ENCODE peak calls at places on chromosomes 11 and 22, in seven cellular contexts. I is IMR-90, K is neuronal stem cell, C is mesendoderm, G is H9, P is H1, S is trophoblast cell. Q is an unnamed sample.

GRCh38 chr22:35622132-35622913 is 5.2 kb upstream of the MB start:
- DNase-seq in I (no peak), K (no peak), C (peak), G (peak), P (no peak), S (no peak), Q (no peak)

GRCh38 chr11:131998020-131998419 is 627.6 kb downstream of the NTM start:
- DNase-seq in I (no peak), K (no peak), C (no peak), G (no peak), P (no peak), S (no peak), Q (no peak)

GRCh38 chr11:7046474-7046873 is 26.2 kb downstream of the NLRP14 start:
- DNase-seq in I (peak), K (no peak), C (no peak), G (no peak), P (no peak), S (no peak), Q (peak)

GRCh38 chr22:48882636-48883200 is 945.0 kb downstream of the BRD1 start:
- DNase-seq in I (no peak), K (no peak), C (no peak), G (no peak), P (no peak), S (no peak), Q (no peak)

GRCh38 chr11:65355013-65355775 is 643 bp downstream of the TIGD3 start:
- DNase-seq in I (no peak), K (peak), C (peak), G (peak), P (no peak), S (no peak), Q (no peak)

GRCh38 chr11:21572210-21572609 is 620.7 kb upstream of the ANO5 start:
- DNase-seq in I (no peak), K (no peak), C (no peak), G (no peak), P (no peak), S (no peak), Q (no peak)

GRCh38 chr22:48939441-48940265 is 888.0 kb downstream of the BRD1 start:
- DNase-seq in I (no peak), K (no peak), C (no peak), G (no peak), P (no peak), S (no peak), Q (no peak)

GRCh38 chr11:12430912-12431311 is 53.5 kb downstream of the PARVA start:
- DNase-seq in I (peak), K (no peak), C (no peak), G (no peak), P (no peak), S (peak), Q (peak)

GRCh38 chr22:37173709-37174108 is 14.3 kb downstream of the C1QTNF6 start:
- DNase-seq in I (no peak), K (no peak), C (no peak), G (no peak), P (no peak), S (peak), Q (no peak)

GRCh38 chr22:19040581-19041402 is 81.4 kb downstream of the DGCR2 start:
- DNase-seq in I (no peak), K (no peak), C (no peak), G (no peak), P (no peak), S (no peak), Q (no peak)

GRCh38 chr11:75013051-75013450 is 24.3 kb downstream of the NEU3 start:
- DNase-seq in I (peak), K (no peak), C (peak), G (no peak), P (no peak), S (no peak), Q (peak)

GRCh38 chr22:27880778-27881394 is 38.2 kb downstream of the PITPNB start:
- DNase-seq in I (peak), K (peak), C (peak), G (no peak), P (no peak), S (peak), Q (peak)

GRCh38 chr11:56705784-56706396 is 7.0 kb downstream of the OR9G1 start:
- DNase-seq in I (no peak), K (no peak), C (no peak), G (no peak), P (no peak), S (peak), Q (no peak)

GRCh38 chr11:2213384-2213842 is 41.8 kb upstream of the TH start:
- DNase-seq in I (no peak), K (no peak), C (peak), G (peak), P (no peak), S (no peak), Q (no peak)

GRCh38 chr22:30270841-30271240 is 4.2 kb upstream of the OSM start:
- DNase-seq in I (peak), K (no peak), C (no peak), G (no peak), P (no peak), S (peak), Q (peak)

GRCh38 chr11:86396403-86396802 is 21.7 kb downstream of the CCDC81 start:
- DNase-seq in I (peak), K (no peak), C (no peak), G (no peak), P (no peak), S (peak), Q (peak)

GRCh38 chr22:36358533-36359171 is 29.1 kb downstream of the MYH9 start:
- DNase-seq in I (no peak), K (no peak), C (no peak), G (no peak), P (no peak), S (no peak), Q (no peak)

GRCh38 chr11:76408171-76408965 is 27.2 kb downstream of the GVQW3 start:
- DNase-seq in I (no peak), K (no peak), C (peak), G (no peak), P (no peak), S (no peak), Q (peak)

GRCh38 chr11:1772270-1773130 is 8.8 kb upstream of the CTSD start:
- DNase-seq in I (peak), K (peak), C (peak), G (peak), P (no peak), S (peak), Q (peak)

GRCh38 chr11:17781221-17781620 is 46.6 kb downstream of the KCNC1 start:
- DNase-seq in I (no peak), K (no peak), C (no peak), G (no peak), P (no peak), S (no peak), Q (no peak)

GRCh38 chr11:3206128-3206921 is 12.3 kb downstream of the MRGPRG start:
- DNase-seq in I (no peak), K (no peak), C (no peak), G (no peak), P (no peak), S (no peak), Q (no peak)

GRCh38 chr11:128936546-128937275 is 6.0 kb downstream of the TP53AIP1 start:
- DNase-seq in I (no peak), K (peak), C (peak), G (peak), P (peak), S (no peak), Q (peak)

GRCh38 chr11:73414977-73415492 is 38.8 kb downstream of the RELT start:
- DNase-seq in I (peak), K (no peak), C (no peak), G (no peak), P (no peak), S (no peak), Q (peak)

GRCh38 chr22:48591286-48592065 is 1236.2 kb downstream of the BRD1 start:
- DNase-seq in I (no peak), K (no peak), C (no peak), G (no peak), P (no peak), S (no peak), Q (no peak)

GRCh38 chr22:47452184-47452583 is 689.7 kb downstream of the TBC1D22A start:
- DNase-seq in I (no peak), K (no peak), C (peak), G (no peak), P (no peak), S (no peak), Q (no peak)

GRCh38 chr11:57424802-57425564 is 1.9 kb downstream of the SLC43A3 start:
- DNase-seq in I (peak), K (no peak), C (peak), G (no peak), P (no peak), S (peak), Q (peak)

GRCh38 chr22:47850644-47851151 is 1088.2 kb downstream of the TBC1D22A start:
- DNase-seq in I (no peak), K (peak), C (peak), G (no peak), P (no peak), S (no peak), Q (no peak)

GRCh38 chr11:44619931-44620725 is 54.7 kb downstream of the CD82 start:
- DNase-seq in I (no peak), K (no peak), C (no peak), G (peak), P (no peak), S (no peak), Q (no peak)

GRCh38 chr11:72333657-72334056 is 89.7 kb upstream of the PHOX2A start:
- DNase-seq in I (no peak), K (peak), C (peak), G (peak), P (peak), S (no peak), Q (peak)

GRCh38 chr11:118353084-118353710 is 6.2 kb upstream of the UBE4A start:
- DNase-seq in I (peak), K (no peak), C (no peak), G (no peak), P (no peak), S (no peak), Q (peak)

GRCh38 chr11:103322861-103323260 is 213.6 kb downstream of the DYNC2H1 start:
- DNase-seq in I (no peak), K (no peak), C (no peak), G (no peak), P (no peak), S (no peak), Q (peak)
- H3K18ac ChIP-seq in I (no peak), K (no peak), C (no peak), G (no peak), P (no peak), S (no peak), Q (no peak)

DNA sequence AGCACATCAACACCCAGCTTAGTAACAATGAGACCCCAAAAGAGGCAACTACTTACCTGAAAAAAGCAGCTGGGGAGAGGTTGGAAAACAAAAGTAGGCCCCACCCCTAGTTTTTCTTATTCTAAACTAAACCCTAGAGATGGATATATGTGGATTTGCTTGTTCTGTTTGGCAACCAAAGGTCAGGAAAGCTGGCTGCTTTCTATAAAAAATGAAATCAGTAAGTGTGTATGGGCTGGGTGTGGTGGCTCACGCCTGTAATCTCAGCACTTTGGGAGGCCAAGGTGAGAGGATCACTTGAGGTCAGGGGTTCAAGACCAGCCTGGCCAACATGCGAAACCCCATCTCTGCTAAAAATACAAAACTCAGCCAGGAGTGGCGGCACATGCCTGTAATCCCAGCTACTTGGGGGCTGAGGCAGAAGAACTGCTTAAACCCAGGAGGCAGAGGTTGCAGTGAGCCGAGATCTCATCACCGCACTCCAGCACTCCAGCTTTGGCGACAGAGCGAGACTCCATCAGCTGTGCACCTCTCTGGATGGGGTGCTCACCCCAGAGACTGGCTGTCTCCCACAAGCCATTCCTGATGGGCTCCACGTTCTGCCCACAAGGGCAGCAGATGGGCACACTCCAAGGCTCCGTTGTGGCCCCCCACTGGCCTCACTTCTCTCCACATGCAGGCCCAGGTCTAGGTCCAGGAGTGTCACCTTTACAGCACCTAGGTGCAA is 30.0 kb downstream of the PACSIN2 start:
- DNase-seq in I (no peak), K (no peak), C (no peak), G (no peak), P (no peak), S (no peak), Q (no peak)
- H3K18ac ChIP-seq in I (no peak), K (no peak), C (no peak), G (no peak), P (no peak), S (peak), Q (no peak)

GRCh38 chr11:35809561-35809960 is 134.3 kb upstream of the LDLRAD3 start:
- DNase-seq in I (no peak), K (no peak), C (no peak), G (no peak), P (no peak), S (no peak), Q (no peak)
- H3K18ac ChIP-seq in I (no peak), K (no peak), C (no peak), G (no peak), P (no peak), S (no peak), Q (no peak)

GRCh38 chr11:36718481-36718880 is 120.4 kb upstream of the RAG2 start:
- DNase-seq in I (no peak), K (no peak), C (no peak), G (no peak), P (no peak), S (no peak), Q (no peak)

GRCh38 chr11:36724742-36725387 is 126.8 kb upstream of the RAG2 start:
- DNase-seq in I (no peak), K (no peak), C (no peak), G (no peak), P (no peak), S (no peak), Q (no peak)

GRCh38 chr11:36713715-36714114 is 115.7 kb upstream of the RAG2 start:
- DNase-seq in I (no peak), K (no peak), C (no peak), G (no peak), P (no peak), S (no peak), Q (no peak)

GRCh38 chr11:36719708-36720107 is 121.7 kb upstream of the RAG2 start:
- DNase-seq in I (no peak), K (no peak), C (peak), G (no peak), P (no peak), S (no peak), Q (no peak)
- H3K18ac ChIP-seq in I (no peak), K (no peak), C (no peak), G (no peak), P (no peak), S (no peak), Q (no peak)

GRCh38 chr11:92830382-92831148 is 138.9 kb upstream of the MTNR1B start:
- DNase-seq in I (no peak), K (no peak), C (no peak), G (no peak), P (no peak), S (no peak), Q (no peak)
- H3K18ac ChIP-seq in I (no peak), K (no peak), C (no peak), G (no peak), P (no peak), S (no peak), Q (no peak)

GRCh38 chr11:114587398-114587953 is 8.1 kb downstream of the NXPE4 start:
- DNase-seq in I (no peak), K (no peak), C (peak), G (no peak), P (no peak), S (no peak), Q (no peak)

DNA sequence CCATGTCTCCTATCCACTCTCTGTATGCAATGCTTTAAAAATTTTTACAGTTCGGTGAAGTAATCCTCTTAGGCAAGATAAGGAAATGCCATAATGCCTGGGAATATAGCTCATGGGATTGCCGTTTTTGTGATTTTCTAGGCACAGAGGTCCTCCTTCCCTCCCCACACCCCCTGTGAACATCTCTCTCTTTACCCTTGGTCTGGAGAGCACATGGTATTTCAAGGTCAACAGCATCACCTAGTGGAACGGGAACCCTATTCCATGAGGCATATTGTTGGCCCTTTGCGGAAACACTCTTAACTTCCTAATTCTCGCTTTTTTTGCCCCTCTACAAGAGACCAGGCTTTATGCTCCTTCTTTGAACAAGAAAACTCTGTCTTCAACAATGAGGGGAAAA is 8.8 kb downstream of the NXPE4 start:
- DNase-seq in I (peak), K (no peak), C (peak), G (no peak), P (no peak), S (no peak), Q (no peak)
- H3K18ac ChIP-seq in I (no peak), K (no peak), C (no peak), G (no peak), P (no peak), S (no peak), Q (no peak)

GRCh38 chr11:61715877-61716276 is 35.7 kb downstream of the DAGLA start:
- DNase-seq in I (no peak), K (no peak), C (no peak), G (no peak), P (no peak), S (no peak), Q (no peak)

GRCh38 chr11:61714916-61715315 is 34.7 kb downstream of the DAGLA start:
- DNase-seq in I (no peak), K (no peak), C (no peak), G (no peak), P (no peak), S (no peak), Q (no peak)

GRCh38 chr11:61718046-61718531 is 34.3 kb upstream of the MYRF start:
- DNase-seq in I (no peak), K (no peak), C (peak), G (no peak), P (no peak), S (no peak), Q (no peak)

GRCh38 chr11:61717286-61718033 is 35.0 kb upstream of the MYRF start:
- DNase-seq in I (no peak), K (no peak), C (no peak), G (no peak), P (no peak), S (no peak), Q (no peak)

GRCh38 chr11:61716478-61717285 is 35.8 kb upstream of the MYRF start:
- DNase-seq in I (no peak), K (no peak), C (peak), G (no peak), P (no peak), S (no peak), Q (no peak)
- H3K18ac ChIP-seq in I (no peak), K (peak), C (no peak), G (no peak), P (peak), S (no peak), Q (no peak)

DNA sequence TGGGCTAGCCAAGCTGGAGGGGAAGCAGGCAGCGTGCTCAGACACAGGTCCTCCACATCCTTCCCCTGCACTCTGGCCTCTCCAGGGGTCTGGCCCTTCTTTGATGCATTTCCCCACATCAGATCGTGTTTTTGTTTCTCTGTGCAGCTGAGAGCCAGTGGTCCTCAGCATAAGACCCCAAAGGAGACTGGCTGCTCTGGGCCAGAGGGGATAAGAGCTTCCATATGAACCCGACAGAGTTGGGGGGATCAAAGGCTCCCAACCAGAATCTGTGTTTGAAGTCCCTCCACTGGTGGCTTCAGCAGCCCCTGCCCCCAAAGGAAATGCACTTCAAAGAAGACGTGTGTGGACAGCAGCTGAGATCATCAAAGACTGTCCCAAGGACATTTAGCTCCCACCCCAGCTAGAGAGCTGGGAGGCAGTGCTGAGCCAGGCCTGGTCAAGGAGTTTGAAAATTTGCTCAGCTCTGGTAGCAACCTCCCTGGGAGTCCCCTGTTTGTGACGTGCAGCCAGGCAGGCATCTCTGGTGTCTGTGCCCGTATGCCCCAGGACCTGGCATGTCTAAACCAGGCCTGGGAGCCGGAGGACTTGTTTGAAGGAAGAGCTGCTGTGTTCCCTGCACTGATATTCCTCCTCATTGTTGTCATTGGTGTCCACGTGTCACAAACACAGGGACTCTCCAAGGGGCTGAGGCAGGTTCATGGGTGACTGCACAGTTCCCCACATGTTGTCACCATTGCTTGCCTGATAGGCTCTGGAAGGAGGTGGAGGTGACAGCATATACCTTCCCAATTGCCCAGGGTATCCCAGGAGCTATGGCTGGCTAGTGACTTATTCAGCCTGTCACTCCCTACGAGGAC is 99.0 kb downstream of the AMOTL1 start:
- DNase-seq in I (no peak), K (no peak), C (peak), G (no peak), P (no peak), S (no peak), Q (no peak)
- H3K18ac ChIP-seq in I (no peak), K (no peak), C (peak), G (no peak), P (no peak), S (no peak), Q (no peak)